ENCODE peak calls at places on chromosomes 13 and 19, in nine cellular contexts. P is nephron progenitor cell; I is AG04450; Q is LHCN-M2; G is activated gamma-delta T cell treated with anti-CD3 and anti-CD28 coated beads, Interleukin-2, amount 50 U/mL, for 16 hours; Y is caudate nucleus; T is prostate gland; F is NCI-H2227 treated with DMSO at 0.1 percent for 48 hours; S is activated T-helper 1 cell treated with anti-CD3 and anti-CD28 coated beads, Interleukin-12 subunit alpha, Interleukin-12 subunit beta, Interleukin-2, Interleukin-4 antibody, amounts not matched to agents 30 ng/mL and 10 ng/mL and 1 ng/mL, durations not matched to agents 14 hours and 24 hours and 36 hours. J is an unnamed sample.

GRCh38 chr13:76036176-76036575 is 400.0 kb downstream of the LMO7 start:
- DNase-seq in P (no peak), I (no peak), Q (peak), G (no peak), Y (no peak), T (no peak), F (no peak), S (no peak), J (no peak)

GRCh38 chr19:9144920-9145319 is 4.7 kb downstream of the ZNF317 start:
- DNase-seq in P (no peak), I (no peak), Q (peak), G (no peak), Y (no peak), T (no peak), F (no peak), S (no peak), J (no peak)

GRCh38 chr19:22527554-22527953 is 105.4 kb upstream of the ZNF98 start:
- DNase-seq in P (no peak), I (no peak), Q (no peak), G (no peak), Y (no peak), T (no peak), F (no peak), S (no peak), J (no peak)

GRCh38 chr19:13764101-13764807 is at the start of gene MRI1:
- DNase-seq in P (peak), I (no peak), Q (peak), G (peak), Y (peak), T (peak), F (peak), S (peak), J (peak)

GRCh38 chr13:92694047-92694446 is 532.6 kb upstream of the GPC6 start:
- DNase-seq in P (no peak), I (no peak), Q (no peak), G (no peak), Y (no peak), T (no peak), F (no peak), S (no peak), J (no peak)

GRCh38 chr19:29273000-29273691 is 60.2 kb upstream of the UQCRFS1 start:
- DNase-seq in P (no peak), I (no peak), Q (no peak), G (no peak), Y (no peak), T (no peak), F (no peak), S (no peak), J (no peak)

GRCh38 chr19:33746159-33746558 is 50.5 kb upstream of the KCTD15 start:
- DNase-seq in P (no peak), I (no peak), Q (no peak), G (no peak), Y (no peak), T (no peak), F (no peak), S (no peak), J (no peak)

GRCh38 chr19:12946092-12946845 is 607 bp downstream of the RAD23A start:
- DNase-seq in P (peak), I (peak), Q (peak), G (no peak), Y (no peak), T (peak), F (peak), S (peak), J (peak)

GRCh38 chr13:101624981-101625380 is 172.5 kb downstream of the ITGBL1 start:
- DNase-seq in P (no peak), I (no peak), Q (no peak), G (no peak), Y (no peak), T (no peak), F (peak), S (no peak), J (no peak)

GRCh38 chr13:106851251-106851650 is 283.3 kb upstream of the ARGLU1 start:
- DNase-seq in P (no peak), I (no peak), Q (no peak), G (no peak), Y (no peak), T (no peak), F (no peak), S (no peak), J (no peak)

GRCh38 chr13:105611424-105611823 is 924.0 kb downstream of the EFNB2 start:
- DNase-seq in P (no peak), I (peak), Q (peak), G (no peak), Y (no peak), T (no peak), F (no peak), S (no peak), J (no peak)

GRCh38 chr19:18612772-18613588 is at the start of gene TMEM59L:
- DNase-seq in P (peak), I (no peak), Q (no peak), G (no peak), Y (no peak), T (no peak), F (no peak), S (peak), J (peak)

GRCh38 chr13:38950987-38951386 is 39.6 kb downstream of the STOML3 start:
- DNase-seq in P (no peak), I (no peak), Q (no peak), G (no peak), Y (no peak), T (no peak), F (no peak), S (no peak), J (no peak)

GRCh38 chr19:13079542-13079986 is 23.1 kb downstream of the LYL1 start:
- DNase-seq in P (no peak), I (no peak), Q (no peak), G (no peak), Y (no peak), T (no peak), F (no peak), S (no peak), J (no peak)

GRCh38 chr19:5491565-5491964 is 36.3 kb downstream of the ZNRF4 start:
- DNase-seq in P (no peak), I (no peak), Q (no peak), G (no peak), Y (no peak), T (no peak), F (no peak), S (no peak), J (no peak)

GRCh38 chr19:31355330-31356289 is 6.4 kb upstream of the TSHZ3 start:
- DNase-seq in P (no peak), I (no peak), Q (no peak), G (no peak), Y (no peak), T (no peak), F (no peak), S (no peak), J (no peak)

GRCh38 chr19:584240-585001 is 5.3 kb upstream of the HCN2 start:
- DNase-seq in P (peak), I (no peak), Q (peak), G (peak), Y (no peak), T (no peak), F (no peak), S (peak), J (no peak)

GRCh38 chr19:43784251-43784980 is 3.6 kb upstream of the KCNN4 start:
- DNase-seq in P (no peak), I (peak), Q (peak), G (peak), Y (no peak), T (no peak), F (no peak), S (peak), J (no peak)

GRCh38 chr13:67228909-67229308 is 1.2 kb downstream of the PCDH9 start:
- DNase-seq in P (no peak), I (no peak), Q (peak), G (no peak), Y (no peak), T (no peak), F (no peak), S (no peak), J (no peak)

GRCh38 chr19:5380215-5380919 is 39.8 kb upstream of the PTPRS start:
- DNase-seq in P (no peak), I (no peak), Q (no peak), G (no peak), Y (no peak), T (no peak), F (no peak), S (no peak), J (no peak)

GRCh38 chr19:492091-492531 is 4.2 kb upstream of the MADCAM1 start:
- DNase-seq in P (peak), I (no peak), Q (no peak), G (no peak), Y (no peak), T (no peak), F (no peak), S (no peak), J (no peak)

GRCh38 chr19:56637976-56638555 is 4.9 kb upstream of the SMIM17 start:
- DNase-seq in P (peak), I (peak), Q (peak), G (no peak), Y (no peak), T (peak), F (no peak), S (no peak), J (peak)